ENCODE peak calls at places on chromosomes 3 and 15, in nine cellular contexts. One of them, this sample, is unnamed.

GRCh38 chr3:152183473-152183872 is 85.3 kb upstream of the MBNL1 start:
- DNase-seq in thoracic aorta: no peak
- DNase-seq in SK-N-DZ: peak; percentile 59
- DNase-seq in head of caudate nucleus: peak; percentile 55
- DNase-seq in NCI-H510A treated with DMSO at 0.1 percent for 48 hours: peak; percentile 1
- DNase-seq in GM03348: no peak
- DNase-seq in tibial nerve: no peak
- DNase-seq in stimulated activated CD8-positive, alpha-beta memory T cell treated with anti-CD3 and anti-CD28 coated beads, Interleukin-7, amount 100 ng/mL, for 24 hours: peak; percentile 24
- DNase-seq in NCI-H345: peak; percentile 11
- DNase-seq in this sample: peak; percentile 77

GRCh38 chr3:176740891-176741290 is 456.4 kb downstream of the TBL1XR1 start:
- DNase-seq in thoracic aorta: no peak
- DNase-seq in SK-N-DZ: no peak
- DNase-seq in head of caudate nucleus: no peak
- DNase-seq in NCI-H510A treated with DMSO at 0.1 percent for 48 hours: no peak
- DNase-seq in GM03348: no peak
- DNase-seq in tibial nerve: no peak
- DNase-seq in stimulated activated CD8-positive, alpha-beta memory T cell treated with anti-CD3 and anti-CD28 coated beads, Interleukin-7, amount 100 ng/mL, for 24 hours: no peak
- DNase-seq in NCI-H345: no peak
- DNase-seq in this sample: no peak

GRCh38 chr15:75027551-75027950 is 4.2 kb downstream of the PPCDC start:
- DNase-seq in thoracic aorta: no peak
- DNase-seq in SK-N-DZ: no peak
- DNase-seq in head of caudate nucleus: no peak
- DNase-seq in NCI-H510A treated with DMSO at 0.1 percent for 48 hours: no peak
- DNase-seq in GM03348: no peak
- DNase-seq in tibial nerve: no peak
- DNase-seq in stimulated activated CD8-positive, alpha-beta memory T cell treated with anti-CD3 and anti-CD28 coated beads, Interleukin-7, amount 100 ng/mL, for 24 hours: no peak
- DNase-seq in NCI-H345: no peak
- DNase-seq in this sample: no peak

GRCh38 chr3:72155391-72156064 is 370.6 kb upstream of the PROK2 start:
- DNase-seq in thoracic aorta: peak; percentile 67
- DNase-seq in SK-N-DZ: no peak
- DNase-seq in head of caudate nucleus: peak; percentile 53
- DNase-seq in NCI-H510A treated with DMSO at 0.1 percent for 48 hours: peak; percentile 8
- DNase-seq in GM03348: peak; percentile 92
- DNase-seq in tibial nerve: peak; percentile 45
- DNase-seq in stimulated activated CD8-positive, alpha-beta memory T cell treated with anti-CD3 and anti-CD28 coated beads, Interleukin-7, amount 100 ng/mL, for 24 hours: no peak
- DNase-seq in NCI-H345: no peak
- DNase-seq in this sample: no peak

GRCh38 chr15:69305933-69306568 is 7.3 kb downstream of the PAQR5 start:
- DNase-seq in thoracic aorta: no peak
- DNase-seq in SK-N-DZ: no peak
- DNase-seq in head of caudate nucleus: no peak
- DNase-seq in NCI-H510A treated with DMSO at 0.1 percent for 48 hours: no peak
- DNase-seq in GM03348: peak; percentile 39
- DNase-seq in tibial nerve: no peak
- DNase-seq in stimulated activated CD8-positive, alpha-beta memory T cell treated with anti-CD3 and anti-CD28 coated beads, Interleukin-7, amount 100 ng/mL, for 24 hours: no peak
- DNase-seq in NCI-H345: no peak
- DNase-seq in this sample: no peak

GRCh38 chr3:141050913-141051632 is at the start of gene SPSB4:
- DNase-seq in thoracic aorta: peak; percentile 20
- DNase-seq in SK-N-DZ: peak; percentile 91
- DNase-seq in head of caudate nucleus: peak; percentile 31
- DNase-seq in NCI-H510A treated with DMSO at 0.1 percent for 48 hours: peak; percentile 44
- DNase-seq in GM03348: peak; percentile 68
- DNase-seq in tibial nerve: no peak
- DNase-seq in stimulated activated CD8-positive, alpha-beta memory T cell treated with anti-CD3 and anti-CD28 coated beads, Interleukin-7, amount 100 ng/mL, for 24 hours: no peak
- DNase-seq in NCI-H345: peak; percentile 12
- DNase-seq in this sample: peak; percentile 74

GRCh38 chr3:125150525-125151436 is 61.8 kb downstream of the SLC12A8 start:
- DNase-seq in thoracic aorta: no peak
- DNase-seq in SK-N-DZ: peak; percentile 35
- DNase-seq in head of caudate nucleus: no peak
- DNase-seq in NCI-H510A treated with DMSO at 0.1 percent for 48 hours: peak; percentile 4
- DNase-seq in GM03348: no peak
- DNase-seq in tibial nerve: no peak
- DNase-seq in stimulated activated CD8-positive, alpha-beta memory T cell treated with anti-CD3 and anti-CD28 coated beads, Interleukin-7, amount 100 ng/mL, for 24 hours: peak; percentile 23
- DNase-seq in NCI-H345: peak; percentile 1
- DNase-seq in this sample: peak; percentile 6

GRCh38 chr15:88115529-88116152 is 140.9 kb downstream of the NTRK3 start:
- DNase-seq in thoracic aorta: no peak
- DNase-seq in SK-N-DZ: no peak
- DNase-seq in head of caudate nucleus: no peak
- DNase-seq in NCI-H510A treated with DMSO at 0.1 percent for 48 hours: no peak
- DNase-seq in GM03348: no peak
- DNase-seq in tibial nerve: no peak
- DNase-seq in stimulated activated CD8-positive, alpha-beta memory T cell treated with anti-CD3 and anti-CD28 coated beads, Interleukin-7, amount 100 ng/mL, for 24 hours: no peak
- DNase-seq in NCI-H345: no peak
- DNase-seq in this sample: peak; percentile 47

GRCh38 chr3:89000886-89001285 is 106.5 kb upstream of the EPHA3 start:
- DNase-seq in thoracic aorta: no peak
- DNase-seq in SK-N-DZ: no peak
- DNase-seq in head of caudate nucleus: no peak
- DNase-seq in NCI-H510A treated with DMSO at 0.1 percent for 48 hours: no peak
- DNase-seq in GM03348: no peak
- DNase-seq in tibial nerve: no peak
- DNase-seq in stimulated activated CD8-positive, alpha-beta memory T cell treated with anti-CD3 and anti-CD28 coated beads, Interleukin-7, amount 100 ng/mL, for 24 hours: no peak
- DNase-seq in NCI-H345: no peak
- DNase-seq in this sample: peak; percentile 46

GRCh38 chr3:138348950-138349739 is 766 bp downstream of the MRAS start:
- DNase-seq in thoracic aorta: no peak
- DNase-seq in SK-N-DZ: peak; percentile 38
- DNase-seq in head of caudate nucleus: peak; percentile 50
- DNase-seq in NCI-H510A treated with DMSO at 0.1 percent for 48 hours: no peak
- DNase-seq in GM03348: peak; percentile 52
- DNase-seq in tibial nerve: no peak
- DNase-seq in stimulated activated CD8-positive, alpha-beta memory T cell treated with anti-CD3 and anti-CD28 coated beads, Interleukin-7, amount 100 ng/mL, for 24 hours: no peak
- DNase-seq in NCI-H345: peak; percentile 4
- DNase-seq in this sample: no peak

GRCh38 chr3:168926426-168926825 is 737.1 kb downstream of the MECOM start:
- DNase-seq in thoracic aorta: no peak
- DNase-seq in SK-N-DZ: no peak
- DNase-seq in head of caudate nucleus: no peak
- DNase-seq in NCI-H510A treated with DMSO at 0.1 percent for 48 hours: no peak
- DNase-seq in GM03348: no peak
- DNase-seq in tibial nerve: no peak
- DNase-seq in stimulated activated CD8-positive, alpha-beta memory T cell treated with anti-CD3 and anti-CD28 coated beads, Interleukin-7, amount 100 ng/mL, for 24 hours: no peak
- DNase-seq in NCI-H345: no peak
- DNase-seq in this sample: no peak

GRCh38 chr3:19506171-19506570 is 357.9 kb downstream of the KCNH8 start:
- DNase-seq in thoracic aorta: no peak
- DNase-seq in SK-N-DZ: no peak
- DNase-seq in head of caudate nucleus: no peak
- DNase-seq in NCI-H510A treated with DMSO at 0.1 percent for 48 hours: no peak
- DNase-seq in GM03348: no peak
- DNase-seq in tibial nerve: no peak
- DNase-seq in stimulated activated CD8-positive, alpha-beta memory T cell treated with anti-CD3 and anti-CD28 coated beads, Interleukin-7, amount 100 ng/mL, for 24 hours: no peak
- DNase-seq in NCI-H345: no peak
- DNase-seq in this sample: no peak

GRCh38 chr3:139588450-139588849 is 48.9 kb upstream of the RBP1 start:
- DNase-seq in thoracic aorta: no peak
- DNase-seq in SK-N-DZ: no peak
- DNase-seq in head of caudate nucleus: no peak
- DNase-seq in NCI-H510A treated with DMSO at 0.1 percent for 48 hours: no peak
- DNase-seq in GM03348: no peak
- DNase-seq in tibial nerve: no peak
- DNase-seq in stimulated activated CD8-positive, alpha-beta memory T cell treated with anti-CD3 and anti-CD28 coated beads, Interleukin-7, amount 100 ng/mL, for 24 hours: no peak
- DNase-seq in NCI-H345: no peak
- DNase-seq in this sample: peak; percentile 57

GRCh38 chr3:71011565-71012287 is 571.8 kb downstream of the FOXP1 start:
- DNase-seq in thoracic aorta: no peak
- DNase-seq in SK-N-DZ: no peak
- DNase-seq in head of caudate nucleus: no peak
- DNase-seq in NCI-H510A treated with DMSO at 0.1 percent for 48 hours: peak; percentile 55
- DNase-seq in GM03348: no peak
- DNase-seq in tibial nerve: no peak
- DNase-seq in stimulated activated CD8-positive, alpha-beta memory T cell treated with anti-CD3 and anti-CD28 coated beads, Interleukin-7, amount 100 ng/mL, for 24 hours: no peak
- DNase-seq in NCI-H345: no peak
- DNase-seq in this sample: no peak

GRCh38 chr3:44235604-44236484 is 5.8 kb upstream of the TOPAZ1 start:
- DNase-seq in thoracic aorta: no peak
- DNase-seq in SK-N-DZ: peak; percentile 61
- DNase-seq in head of caudate nucleus: peak; percentile 79
- DNase-seq in NCI-H510A treated with DMSO at 0.1 percent for 48 hours: peak; percentile 60
- DNase-seq in GM03348: peak; percentile 86
- DNase-seq in tibial nerve: no peak
- DNase-seq in stimulated activated CD8-positive, alpha-beta memory T cell treated with anti-CD3 and anti-CD28 coated beads, Interleukin-7, amount 100 ng/mL, for 24 hours: no peak
- DNase-seq in NCI-H345: peak; percentile 39
- DNase-seq in this sample: peak; percentile 33

GRCh38 chr15:75891895-75892294 is 11.8 kb upstream of the FBXO22 start:
- DNase-seq in thoracic aorta: no peak
- DNase-seq in SK-N-DZ: no peak
- DNase-seq in head of caudate nucleus: no peak
- DNase-seq in NCI-H510A treated with DMSO at 0.1 percent for 48 hours: no peak
- DNase-seq in GM03348: peak; percentile 69
- DNase-seq in tibial nerve: no peak
- DNase-seq in stimulated activated CD8-positive, alpha-beta memory T cell treated with anti-CD3 and anti-CD28 coated beads, Interleukin-7, amount 100 ng/mL, for 24 hours: no peak
- DNase-seq in NCI-H345: no peak
- DNase-seq in this sample: no peak